ENCODE peak calls at places on chromosomes 6 and 20, in four cellular contexts. Z is epithelial cell of esophagus, F is HFFc6, B is SJSA1. W is an unnamed sample.
A peak's percentile ranks its signal among the peaks of the same experiment; 100 is the strongest.

GRCh38 chr20:46001498-46001897 is 7.2 kb upstream of the MMP9 start:
- DNase-seq in B (no peak), Z (no peak), F (no peak), W (no peak)

GRCh38 chr6:47230579-47230978 is 79.1 kb downstream of the TNFRSF21 start:
- DNase-seq in B (no peak), F (no peak), Z (no peak), W (no peak)

GRCh38 chr6:167415441-167415961 is 90.6 kb downstream of the TTLL2 start:
- DNase-seq in F (no peak), B (no peak), Z (no peak), W (no peak)

GRCh38 chr20:41308290-41308691 is 9.2 kb downstream of the ZHX3 start:
- DNase-seq in B (peak; percentile 39), Z (peak; percentile 41), F (peak; percentile 84), W (peak; percentile 51)

GRCh38 chr6:110800839-110801196 is 14.5 kb downstream of the CDK19 start:
- DNase-seq in F (no peak), B (no peak), Z (no peak), W (no peak)

GRCh38 chr6:99471638-99472037 is 43.6 kb downstream of the USP45 start:
- DNase-seq in F (no peak), B (no peak), Z (no peak), W (no peak)

GRCh38 chr6:100078509-100078908 is 84.5 kb upstream of the MCHR2 start:
- DNase-seq in F (peak; percentile 64), B (peak; percentile 43), Z (peak; percentile 63), W (no peak)

GRCh38 chr20:31565699-31566331 is 39.3 kb upstream of the ID1 start:
- DNase-seq in B (no peak), F (no peak), Z (peak; percentile 95), W (no peak)

GRCh38 chr20:57695012-57695411 is 14.8 kb downstream of the PMEPA1 start:
- DNase-seq in F (no peak), Z (peak; percentile 95), B (no peak), W (no peak)

GRCh38 chr20:63698739-63699465 is 2.5 kb downstream of the TNFRSF6B start:
- DNase-seq in F (peak; percentile 72), Z (peak; percentile 92), B (peak; percentile 91), W (peak; percentile 70)

GRCh38 chr20:50146732-50147662 is 6.5 kb downstream of the PEDS1 start:
- DNase-seq in Z (peak; percentile 96), F (no peak), B (peak; percentile 71), W (no peak)

GRCh38 chr6:158970640-158971291 is 29.2 kb downstream of the RSPH3 start:
- DNase-seq in B (no peak), F (no peak), Z (no peak), W (no peak)

GRCh38 chr6:133083248-133083967 is 157.7 kb upstream of the EYA4 start:
- DNase-seq in F (no peak), Z (peak; percentile 19), B (no peak), W (no peak)

GRCh38 chr6:41885930-41886329 is 9.2 kb downstream of the USP49 start:
- DNase-seq in Z (no peak), F (no peak), B (no peak), W (no peak)

GRCh38 chr20:57289401-57290177 is 23.1 kb upstream of the BMP7 start:
- DNase-seq in F (no peak), B (no peak), Z (no peak), W (no peak)

GRCh38 chr6:7098974-7099373 is 8.8 kb upstream of the RREB1 start:
- DNase-seq in Z (no peak), B (no peak), F (no peak), W (no peak)

GRCh38 chr6:81749704-81750103 is 2.8 kb downstream of the TENT5A start:
- DNase-seq in B (no peak), F (peak; percentile 16), Z (no peak), W (no peak)

GRCh38 chr6:30378290-30378937 is 33.5 kb downstream of the RPP21 start:
- DNase-seq in B (no peak), Z (peak; percentile 66), F (no peak), W (no peak)

GRCh38 chr20:58755751-58756524 is 63.3 kb downstream of the NPEPL1 start:
- DNase-seq in B (no peak), F (no peak), Z (no peak), W (no peak)

GRCh38 chr6:149863846-149864577 is at the start of gene LRP11:
- DNase-seq in Z (peak; percentile 90), B (peak; percentile 88), F (peak; percentile 75), W (no peak)